ENCODE peak calls at places on chromosomes 4 and X, in eight cellular contexts. F is CD4-positive, CD25-positive, alpha-beta regulatory T cell; S is skeletal muscle cell; W is astrocyte of the spinal cord; P is ovary; X is AG04449; L is pancreas; O is BE2C. H is an unnamed sample.

GRCh38 chrX:47958943-47959342 is 44.8 kb downstream of the ZNF182 start:
- DNase-seq in F (peak), S (no peak), W (no peak), P (no peak), X (no peak), L (peak), O (peak), H (no peak)

GRCh38 chr4:3416270-3416669 is 25.5 kb upstream of the HGFAC start:
- DNase-seq in F (no peak), S (no peak), W (no peak), P (peak), X (no peak), L (no peak), O (no peak), H (no peak)

GRCh38 chrX:120561634-120562568 is 1.1 kb upstream of the CUL4B start:
- DNase-seq in F (no peak), S (no peak), W (no peak), P (no peak), X (no peak), L (no peak), O (no peak), H (no peak)

GRCh38 chr4:150402968-150403367 is 179.0 kb upstream of the MAB21L2 start:
- DNase-seq in F (no peak), S (no peak), W (peak), P (peak), X (no peak), L (peak), O (peak), H (no peak)

GRCh38 chrX:22699591-22700091 is 300.1 kb upstream of the DDX53 start:
- DNase-seq in F (no peak), S (no peak), W (peak), P (no peak), X (peak), L (no peak), O (no peak), H (peak)

GRCh38 chrX:77743720-77744119 is 42.3 kb downstream of the ATRX start:
- DNase-seq in F (no peak), S (no peak), W (peak), P (no peak), X (no peak), L (no peak), O (no peak), H (no peak)

GRCh38 chrX:12984629-12985303 is 9.9 kb downstream of the TMSB4X start:
- DNase-seq in F (peak), S (peak), W (peak), P (no peak), X (no peak), L (peak), O (no peak), H (no peak)

GRCh38 chr4:99859618-99860017 is 34.6 kb downstream of the LAMTOR3 start:
- DNase-seq in F (no peak), S (no peak), W (no peak), P (no peak), X (no peak), L (no peak), O (no peak), H (no peak)

GRCh38 chr4:985123-985830 is 1.6 kb upstream of the IDUA start:
- DNase-seq in F (peak), S (no peak), W (no peak), P (no peak), X (no peak), L (peak), O (peak), H (no peak)

GRCh38 chr4:105683038-105683437 is 25.5 kb downstream of the INTS12 start:
- DNase-seq in F (no peak), S (no peak), W (no peak), P (no peak), X (no peak), L (peak), O (no peak), H (no peak)

GRCh38 chrX:15579778-15580747 is 20.7 kb downstream of the ACE2 start:
- DNase-seq in F (no peak), S (no peak), W (peak), P (peak), X (no peak), L (peak), O (peak), H (no peak)

GRCh38 chr4:65880594-65880993 is 210.3 kb upstream of the EPHA5 start:
- DNase-seq in F (no peak), S (no peak), W (no peak), P (no peak), X (no peak), L (no peak), O (no peak), H (no peak)

GRCh38 chrX:17062065-17062464 is 115.6 kb downstream of the REPS2 start:
- DNase-seq in F (no peak), S (no peak), W (no peak), P (no peak), X (no peak), L (no peak), O (no peak), H (no peak)

GRCh38 chrX:87299563-87300160 is 217.9 kb upstream of the KLHL4 start:
- DNase-seq in F (no peak), S (no peak), W (peak), P (no peak), X (no peak), L (no peak), O (no peak), H (no peak)

GRCh38 chr4:159526172-159526571 is 423.3 kb downstream of the RAPGEF2 start:
- DNase-seq in F (no peak), S (no peak), W (no peak), P (no peak), X (no peak), L (no peak), O (no peak), H (no peak)

GRCh38 chr4:1900087-1900433 is 28.9 kb downstream of the NSD2 start:
- DNase-seq in F (no peak), S (no peak), W (no peak), P (no peak), X (no peak), L (no peak), O (no peak), H (no peak)

GRCh38 chrX:16671005-16671404 is 21.0 kb downstream of the S100G start:
- DNase-seq in F (peak), S (peak), W (peak), P (no peak), X (no peak), L (no peak), O (peak), H (no peak)

GRCh38 chr4:112557676-112558411 is 41.9 kb upstream of the NEUROG2 start:
- DNase-seq in F (no peak), S (no peak), W (peak), P (no peak), X (no peak), L (no peak), O (no peak), H (no peak)
- H3K4me3 ChIP-seq in F (no peak), S (no peak), W (no peak), P (no peak), X (no peak), L (no peak), O (no peak), H (no peak)

DNA sequence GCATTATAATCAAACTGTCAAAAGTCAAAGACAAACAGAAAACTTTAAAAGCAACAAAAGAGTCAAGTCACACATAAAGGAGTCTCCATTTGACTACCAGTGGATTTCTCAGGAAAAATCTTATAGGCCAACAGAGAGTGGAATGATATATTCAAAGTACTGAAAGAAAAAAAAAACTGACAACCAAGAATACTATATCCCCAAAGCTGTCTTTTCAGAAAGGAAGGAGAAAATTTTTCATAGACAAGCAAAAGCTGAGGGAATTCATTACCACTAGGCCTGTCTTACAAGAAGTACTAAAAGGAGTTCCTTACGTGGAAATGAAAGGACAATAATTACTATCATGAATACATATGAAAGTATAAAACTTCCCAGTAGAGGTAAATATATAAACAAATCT is 39.0 kb downstream of the SLC10A7 start:
- DNase-seq in F (no peak), S (no peak), W (no peak), P (no peak), X (no peak), L (no peak), O (no peak), H (no peak)
- H3K4me3 ChIP-seq in F (no peak), S (no peak), W (no peak), P (no peak), X (no peak), L (no peak), O (no peak), H (no peak)

GRCh38 chrX:49040376-49040955 is 2.7 kb downstream of the TFE3 start:
- DNase-seq in F (no peak), S (peak), W (peak), P (peak), X (no peak), L (no peak), O (no peak), H (no peak)
- H3K4me3 ChIP-seq in F (peak), S (peak), W (peak), P (peak), X (peak), L (no peak), O (peak), H (peak)

GRCh38 chr4:40874902-40875301 is 125.1 kb downstream of the NSUN7 start:
- DNase-seq in F (no peak), S (no peak), W (no peak), P (no peak), X (no peak), L (no peak), O (no peak), H (no peak)
- H3K4me3 ChIP-seq in F (no peak), S (no peak), W (no peak), P (no peak), X (no peak), L (no peak), O (no peak), H (no peak)

DNA sequence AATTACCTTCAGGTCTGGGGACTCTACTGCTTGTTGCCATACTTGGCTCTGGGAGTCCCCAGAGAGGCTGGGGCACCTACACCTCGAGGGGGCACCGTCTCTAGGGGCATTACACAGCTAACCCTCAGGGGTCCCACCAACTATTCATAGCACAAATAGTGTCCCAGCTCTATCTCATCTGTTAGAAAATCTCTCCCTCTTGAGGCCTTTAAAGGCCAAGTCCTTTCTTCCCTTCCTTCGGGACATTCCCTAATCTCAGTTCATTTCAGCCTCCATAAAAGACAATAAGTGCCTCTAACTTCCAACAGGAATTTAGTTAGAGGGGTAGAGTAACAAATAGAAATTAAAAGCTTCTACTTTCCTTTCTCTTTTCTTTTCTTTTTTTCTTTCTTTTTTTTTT is 55.8 kb upstream of the SORBS2 start:
- DNase-seq in F (no peak), S (no peak), W (no peak), P (no peak), X (no peak), L (no peak), O (no peak), H (no peak)
- H3K4me3 ChIP-seq in F (no peak), S (no peak), W (no peak), P (no peak), X (no peak), L (no peak), O (no peak), H (no peak)